ENCODE peak calls at places on chromosomes 7 and 10, in five cellular contexts. K is HepG2, C is heart left ventricle, M is small intestine, Q is psoas muscle. X is an unnamed sample.
A peak's percentile ranks its signal among the peaks of the same experiment; 100 is the strongest.

GRCh38 chr7:20790273-20790842 is 3.7 kb upstream of the SP8 start:
- DNase-seq in K (no peak), C (no peak), M (no peak), Q (no peak), X (no peak)

GRCh38 chr10:96850825-96851224 is 18.7 kb downstream of the LCOR start:
- DNase-seq in K (no peak), C (no peak), M (no peak), Q (no peak), X (peak; percentile 49)

GRCh38 chr7:27235387-27236052 is 7.1 kb upstream of the EVX1 start:
- DNase-seq in K (peak; percentile 13), C (no peak), M (peak; percentile 25), Q (peak; percentile 79), X (peak; percentile 63)

GRCh38 chr7:67896721-67897120 is 900.1 kb downstream of the TYW1 start:
- DNase-seq in K (no peak), C (no peak), M (no peak), Q (no peak), X (no peak)

GRCh38 chr7:116571037-116571436 is 46.2 kb downstream of the CAV1 start:
- DNase-seq in K (no peak), C (no peak), M (no peak), Q (no peak), X (peak; percentile 54)

GRCh38 chr7:128425851-128426250 is 16.1 kb upstream of the IMPDH1 start:
- DNase-seq in K (peak; percentile 49), C (peak; percentile 66), M (peak; percentile 62), Q (peak; percentile 69), X (peak; percentile 65)

GRCh38 chr7:6166443-6166871 is 106.0 kb downstream of the CYTH3 start:
- DNase-seq in K (no peak), C (no peak), M (no peak), Q (no peak), X (no peak)

GRCh38 chr10:128242641-128243040 is 116.4 kb upstream of the MKI67 start:
- DNase-seq in K (no peak), C (no peak), M (no peak), Q (no peak), X (no peak)

GRCh38 chr7:92608380-92609322 is 18.5 kb upstream of the FAM133B start:
- DNase-seq in K (no peak), C (no peak), M (peak; percentile 47), Q (no peak), X (no peak)

GRCh38 chr10:119521443-119522204 is 20.9 kb downstream of the RGS10 start:
- DNase-seq in K (peak; percentile 76), C (no peak), M (no peak), Q (no peak), X (peak; percentile 74)

GRCh38 chr10:116974442-116975005 is 30.5 kb downstream of the SHTN1 start:
- DNase-seq in K (no peak), C (no peak), M (no peak), Q (no peak), X (peak; percentile 39)

GRCh38 chr7:70494977-70495376 is 637.0 kb upstream of the GALNT17 start:
- DNase-seq in K (no peak), C (no peak), M (no peak), Q (no peak), X (no peak)

GRCh38 chr10:52110576-52110975 is 203.5 kb upstream of the DKK1 start:
- DNase-seq in K (no peak), C (no peak), M (no peak), Q (peak; percentile 44), X (no peak)

GRCh38 chr7:82615527-82615926 is 171.9 kb upstream of the CACNA2D1 start:
- DNase-seq in K (no peak), C (no peak), M (no peak), Q (no peak), X (no peak)

GRCh38 chr7:151366872-151367207 is 25.2 kb downstream of the NUB1 start:
- DNase-seq in K (no peak), C (no peak), M (no peak), Q (no peak), X (no peak)
- H3K36me3 ChIP-seq in K (peaks cover 3% of the 10 kb centered on the region), C (peaks cover 67% of the 10 kb centered on the region), M (peaks cover 14% of the 10 kb centered on the region), Q (peaks cover 2% of the 10 kb centered on the region), X (peaks cover 26% of the 10 kb centered on the region)

DNA sequence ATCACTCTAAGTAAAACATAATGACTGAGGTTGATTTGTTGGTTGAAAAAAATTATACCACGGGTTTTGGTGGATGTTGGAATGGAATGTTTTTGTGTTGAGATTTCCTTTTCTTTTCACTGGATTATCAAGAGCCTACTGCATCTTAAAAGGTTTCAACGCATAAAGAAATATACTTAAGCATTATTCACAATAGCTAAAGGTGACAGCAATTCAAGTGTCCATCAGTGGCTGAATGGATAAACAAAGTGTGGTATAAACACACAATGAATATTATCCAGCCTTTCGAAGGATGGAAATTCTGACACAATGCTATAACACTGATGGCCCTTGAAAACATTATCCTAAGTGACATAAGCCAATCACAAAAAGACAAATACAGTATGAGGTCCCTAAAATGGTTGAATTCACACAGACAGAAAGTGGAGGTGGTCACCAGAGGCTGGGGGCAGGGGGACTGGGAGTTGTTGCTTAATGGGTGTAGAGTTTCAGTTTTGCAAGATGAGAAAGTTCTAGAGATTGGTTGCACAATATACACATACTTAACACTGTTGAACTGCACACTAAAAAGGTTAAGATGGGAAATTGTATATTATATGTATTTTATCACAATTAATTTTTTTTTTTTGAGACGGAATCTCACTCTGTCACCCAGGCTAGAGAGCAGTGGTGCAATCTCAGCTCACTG is 122.3 kb downstream of the NRP1 start:
- DNase-seq in K (no peak), C (no peak), M (no peak), Q (no peak), X (peak; percentile 73)
- H3K4me1 ChIP-seq in K (peaks cover 9% of the 10 kb centered on the region), C (peaks cover 69% of the 10 kb centered on the region), M (no peaks in the 10 kb centered on the region), Q (peaks cover 12% of the 10 kb centered on the region), X (peaks cover 63% of the 10 kb centered on the region)

GRCh38 chr7:113915991-113916390 is 2.8 kb downstream of the PPP1R3A start:
- DNase-seq in K (no peak), C (no peak), M (no peak), Q (no peak), X (no peak)
- H3K4me3 ChIP-seq in K (no peak overlapping the region), C (peak overlapping the region; percentile 51), M (no peak overlapping the region), Q (peak overlapping the region; percentile 68), X (no peak overlapping the region)

GRCh38 chr7:77859343-77859742 is 60.8 kb downstream of the PHTF2 start:
- DNase-seq in K (no peak), C (no peak), M (no peak), Q (no peak), X (no peak)
- H3K36me3 ChIP-seq in K (no peaks in the 10 kb centered on the region), C (no peaks in the 10 kb centered on the region), M (no peaks in the 10 kb centered on the region), Q (no peaks in the 10 kb centered on the region), X (no peaks in the 10 kb centered on the region)

GRCh38 chr7:47576909-47577255 is 5.0 kb downstream of the TNS3 start:
- DNase-seq in K (no peak), C (no peak), M (peak; percentile 83), Q (no peak), X (no peak)
- H3K4me1 ChIP-seq in K (peaks cover 90% of the 10 kb centered on the region), C (peaks cover 77% of the 10 kb centered on the region), M (peaks cover 9% of the 10 kb centered on the region), Q (peaks cover 26% of the 10 kb centered on the region), X (peaks cover 88% of the 10 kb centered on the region)

GRCh38 chr7:30029696-30030095 is 1.5 kb downstream of the PLEKHA8 start:
- DNase-seq in K (no peak), C (no peak), M (peak; percentile 50), Q (no peak), X (no peak)
- H3K4me3 ChIP-seq in K (peak overlapping the region; percentile 95), C (peak overlapping the region; percentile 84), M (peak overlapping the region; percentile 78), Q (peak overlapping the region; percentile 94), X (peak overlapping the region; percentile 97)

GRCh38 chr10:88769384-88769783 is 9.6 kb downstream of the LIPN start:
- DNase-seq in K (no peak), C (no peak), M (no peak), Q (no peak), X (no peak)
- H3K36me3 ChIP-seq in K (no peaks in the 10 kb centered on the region), C (no peaks in the 10 kb centered on the region), M (no peaks in the 10 kb centered on the region), Q (no peaks in the 10 kb centered on the region), X (no peaks in the 10 kb centered on the region)

GRCh38 chr10:49139000-49139865 is 5.4 kb upstream of the FAM170B start:
- DNase-seq in K (no peak), C (no peak), M (no peak), Q (no peak), X (peak; percentile 70)
- H3K4me1 ChIP-seq in K (no peaks in the 10 kb centered on the region), C (peaks cover 18% of the 10 kb centered on the region), M (no peaks in the 10 kb centered on the region), Q (peaks cover 7% of the 10 kb centered on the region), X (peaks cover 57% of the 10 kb centered on the region)

GRCh38 chr10:132339276-132339675 is 7.3 kb downstream of the LRRC27 start:
- DNase-seq in K (no peak), C (no peak), M (no peak), Q (no peak), X (no peak)

GRCh38 chr10:132342553-132342952 is 10.6 kb downstream of the LRRC27 start:
- DNase-seq in K (no peak), C (no peak), M (no peak), Q (no peak), X (no peak)

GRCh38 chr10:132344386-132344785 is 12.4 kb downstream of the LRRC27 start:
- DNase-seq in K (no peak), C (no peak), M (no peak), Q (no peak), X (no peak)

GRCh38 chr10:132341017-132341416 is 9.0 kb downstream of the LRRC27 start:
- DNase-seq in K (no peak), C (no peak), M (no peak), Q (no peak), X (no peak)

GRCh38 chr10:132341781-132342180 is 9.8 kb downstream of the LRRC27 start:
- DNase-seq in K (no peak), C (no peak), M (no peak), Q (no peak), X (no peak)
- H3K4me3 ChIP-seq in K (no peak overlapping the region), C (no peak overlapping the region), M (no peak overlapping the region), Q (no peak overlapping the region), X (no peak overlapping the region)

X was measured in SJSA1.